ENCODE peak calls at places on chromosome 14, in eight cellular contexts. N is sigmoid colon, L is HCT116, Z is stomach, B is SK-N-MC, U is GM23338, X is suprapubic skin, K is transverse colon. Q is an unnamed sample.

GRCh38 chr14:24741871-24742270 is 107.9 kb upstream of the GZMB start:
- DNase-seq in N (no peak), L (no peak), Z (no peak), B (no peak), U (no peak), X (no peak), K (no peak), Q (no peak)

GRCh38 chr14:58501214-58501816 is 73.8 kb downstream of the KIAA0586 start:
- DNase-seq in N (no peak), L (peak; percentile 54), Z (no peak), B (peak; percentile 47), U (peak; percentile 81), X (no peak), K (no peak), Q (no peak)

GRCh38 chr14:89186850-89187376 is 230.1 kb downstream of the FOXN3 start:
- DNase-seq in N (no peak), L (no peak), Z (no peak), B (no peak), U (no peak), X (no peak), K (no peak), Q (no peak)

GRCh38 chr14:105087963-105088811 is 23.0 kb upstream of the GPR132 start:
- DNase-seq in N (peak; percentile 74), L (no peak), Z (peak; percentile 23), B (no peak), U (peak; percentile 78), X (peak; percentile 78), K (peak; percentile 31), Q (peak; percentile 60)

GRCh38 chr14:94079891-94080605 is 954 bp downstream of the DDX24 start:
- DNase-seq in N (no peak), L (no peak), Z (no peak), B (no peak), U (no peak), X (no peak), K (no peak), Q (no peak)

GRCh38 chr14:50792634-50793068 is 38.3 kb downstream of the NIN start:
- DNase-seq in N (no peak), L (no peak), Z (no peak), B (no peak), U (no peak), X (no peak), K (no peak), Q (no peak)

GRCh38 chr14:46820291-46820690 is 168.7 kb upstream of the RPL10L start:
- DNase-seq in N (peak; percentile 52), L (no peak), Z (no peak), B (no peak), U (no peak), X (no peak), K (no peak), Q (no peak)

GRCh38 chr14:48725001-48725734 is 861.0 kb downstream of the RPS29 start:
- DNase-seq in N (no peak), L (no peak), Z (no peak), B (no peak), U (no peak), X (no peak), K (no peak), Q (no peak)

GRCh38 chr14:19729359-19729758 is 14.0 kb upstream of the OR4Q3 start:
- DNase-seq in N (no peak), L (no peak), Z (no peak), B (no peak), U (no peak), X (no peak), K (no peak), Q (no peak)

GRCh38 chr14:78509516-78509915 is 339.3 kb downstream of the NRXN3 start:
- DNase-seq in N (no peak), L (no peak), Z (no peak), B (no peak), U (no peak), X (no peak), K (no peak), Q (no peak)

GRCh38 chr14:54220122-54220691 is 176.6 kb upstream of the CDKN3 start:
- DNase-seq in N (no peak), L (no peak), Z (no peak), B (no peak), U (peak; percentile 66), X (no peak), K (no peak), Q (no peak)

GRCh38 chr14:65321370-65321875 is 91.1 kb upstream of the FUT8 start:
- DNase-seq in N (no peak), L (no peak), Z (no peak), B (no peak), U (no peak), X (no peak), K (no peak), Q (no peak)

GRCh38 chr14:59161571-59162175 is 26.8 kb upstream of the DAAM1 start:
- DNase-seq in N (no peak), L (peak; percentile 10), Z (no peak), B (no peak), U (peak; percentile 33), X (no peak), K (no peak), Q (no peak)

GRCh38 chr14:61662437-61663311 is 32.6 kb upstream of the HIF1A start:
- DNase-seq in N (no peak), L (peak; percentile 34), Z (peak; percentile 35), B (no peak), U (peak; percentile 36), X (no peak), K (peak; percentile 41), Q (no peak)

GRCh38 chr14:22987291-22987690 is 4.9 kb upstream of the AJUBA start:
- DNase-seq in N (peak; percentile 45), L (no peak), Z (no peak), B (no peak), U (no peak), X (peak; percentile 44), K (no peak), Q (no peak)

GRCh38 chr14:59248170-59248569 is 59.7 kb downstream of the DAAM1 start:
- DNase-seq in N (no peak), L (no peak), Z (no peak), B (no peak), U (no peak), X (no peak), K (no peak), Q (no peak)

GRCh38 chr14:85454183-85454813 is 75.6 kb upstream of the FLRT2 start:
- DNase-seq in N (no peak), L (no peak), Z (no peak), B (no peak), U (no peak), X (no peak), K (no peak), Q (no peak)

GRCh38 chr14:74893614-74894091 is 11.9 kb downstream of the DLST start:
- DNase-seq in N (no peak), L (no peak), Z (no peak), B (no peak), U (no peak), X (no peak), K (no peak), Q (no peak)

DNA sequence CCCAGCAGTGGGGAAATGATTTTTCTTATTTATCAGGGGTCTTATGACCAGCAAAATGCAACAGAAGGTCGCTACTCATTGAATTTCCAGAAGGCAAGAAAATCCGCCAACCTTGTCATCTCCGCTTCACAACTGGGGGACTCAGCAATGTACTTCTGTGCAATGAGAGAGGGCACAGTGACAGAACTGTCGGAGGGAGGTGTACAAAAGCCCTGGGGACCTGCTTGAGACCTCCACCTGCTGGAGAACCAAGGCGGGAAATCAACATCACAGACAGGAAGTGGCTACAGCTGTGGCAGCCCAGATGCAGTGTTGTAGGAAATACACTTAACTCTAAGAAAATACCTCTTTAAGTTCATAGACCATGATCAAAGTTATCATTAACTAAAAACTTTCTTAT is 250.9 kb upstream of the OR4E1 start:
- DNase-seq in N (no peak), L (no peak), Z (no peak), B (no peak), U (peak; percentile 53), X (no peak), K (peak; percentile 42), Q (no peak)
- TF ChIP-seq POLR2AphosphoS5 in N (no peak), L (no peak), Z (no peak), B (no peak), U (no peak), X (no peak), K (no peak), Q (no peak)

DNA sequence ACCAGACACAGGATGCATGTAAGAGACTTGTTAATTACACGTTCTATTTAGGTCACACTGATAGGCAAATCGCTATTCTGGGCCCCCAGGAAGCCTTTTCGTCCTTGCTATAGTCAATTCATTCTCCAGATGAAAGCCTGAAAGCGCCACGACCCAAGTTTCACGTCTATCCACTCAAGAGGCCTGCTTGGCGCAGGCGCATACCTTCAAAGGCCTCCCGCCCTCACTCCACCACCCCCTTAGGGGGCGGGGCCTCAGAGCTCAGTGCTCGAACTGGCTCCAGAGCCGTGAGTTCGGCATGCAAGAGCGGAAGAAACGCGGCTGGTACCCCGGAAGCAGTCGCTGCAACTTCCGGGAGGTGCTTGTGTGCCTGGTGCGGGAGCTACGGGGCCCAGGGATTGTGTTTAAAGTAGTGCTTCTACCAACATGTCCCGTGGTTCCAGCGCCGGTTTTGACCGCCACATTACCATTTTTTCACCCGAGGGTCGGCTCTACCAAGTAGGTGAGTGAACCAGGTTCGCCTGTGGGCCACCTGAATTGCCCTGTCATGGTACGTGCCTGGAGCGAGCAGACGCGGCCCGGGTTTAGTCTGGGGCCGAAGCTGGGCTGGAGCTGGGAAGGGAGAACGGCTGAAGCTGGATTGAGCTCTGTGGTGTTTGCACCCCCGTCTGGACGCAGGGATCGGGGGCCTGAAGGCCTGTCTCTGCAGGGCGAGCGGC is at the start of gene PSMA6:
- DNase-seq in N (peak; percentile 99), L (peak; percentile 98), Z (peak; percentile 99), B (peak; percentile 93), U (peak; percentile 100), X (peak; percentile 99), K (peak; percentile 100), Q (peak; percentile 98)
- TF ChIP-seq POLR2AphosphoS5 in N (peak; percentile 86), L (peak; percentile 90), Z (peak; percentile 96), B (peak; percentile 90), U (peak; percentile 78), X (peak; percentile 78), K (peak; percentile 96), Q (peak; percentile 91)

GRCh38 chr14:90532826-90533525 is 136.1 kb downstream of the CALM1 start:
- DNase-seq in N (no peak), L (no peak), Z (no peak), B (no peak), U (no peak), X (no peak), K (no peak), Q (no peak)
- TF ChIP-seq POLR2AphosphoS5 in N (no peak), L (no peak), Z (no peak), B (no peak), U (no peak), X (no peak), K (no peak), Q (no peak)

GRCh38 chr14:90756755-90757345 is 59.4 kb downstream of the TTC7B start:
- DNase-seq in N (no peak), L (no peak), Z (peak; percentile 20), B (no peak), U (peak; percentile 73), X (no peak), K (no peak), Q (no peak)

GRCh38 chr14:90757452-90757851 is 58.8 kb downstream of the TTC7B start:
- DNase-seq in N (no peak), L (no peak), Z (peak; percentile 22), B (no peak), U (no peak), X (no peak), K (no peak), Q (no peak)

GRCh38 chr14:90759370-90760054 is 56.7 kb downstream of the TTC7B start:
- DNase-seq in N (no peak), L (no peak), Z (peak; percentile 43), B (no peak), U (no peak), X (no peak), K (no peak), Q (no peak)

GRCh38 chr14:90758959-90759358 is 57.3 kb downstream of the TTC7B start:
- DNase-seq in N (peak; percentile 89), L (no peak), Z (peak; percentile 38), B (no peak), U (no peak), X (peak; percentile 74), K (peak; percentile 42), Q (no peak)

GRCh38 chr14:90758028-90758889 is 58.0 kb downstream of the TTC7B start:
- DNase-seq in N (peak; percentile 95), L (peak; percentile 79), Z (peak; percentile 95), B (peak; percentile 3), U (peak; percentile 93), X (peak; percentile 91), K (peak; percentile 94), Q (peak; percentile 85)
- TF ChIP-seq POLR2AphosphoS5 in N (peak; percentile 79), L (peak; percentile 43), Z (peak; percentile 91), B (peak; percentile 3), U (peak; percentile 49), X (peak; percentile 38), K (peak; percentile 66), Q (peak; percentile 76)

Q was measured in breast epithelium.